ENCODE peak calls at places on chromosomes 12 and 14, in nine cellular contexts. F is sigmoid colon, V is ovary, P is stomach, Z is thyroid gland, M is tibial nerve, A is prostate gland, Q is A549, J is gastrocnemius medialis. O is an unnamed sample.
A peak's percentile ranks its signal among the peaks of the same experiment; 100 is the strongest.

GRCh38 chr12:132433641-132434395 is 56.1 kb upstream of the FBRSL1 start:
- DNase-seq in V (no peak), Q (no peak), F (no peak), J (no peak), M (no peak), P (peak; percentile 66), Z (no peak), A (no peak), O (peak; percentile 60)

GRCh38 chr12:114408881-114409795 is 3.2 kb upstream of the TBX5 start:
- DNase-seq in P (no peak), V (no peak), J (no peak), A (no peak), Z (peak; percentile 29), F (no peak), Q (no peak), M (no peak), O (no peak)

GRCh38 chr14:103694572-103695026 is 20.7 kb downstream of the XRCC3 start:
- DNase-seq in Z (no peak), J (no peak), A (no peak), P (no peak), M (no peak), Q (no peak), F (no peak), V (no peak), O (no peak)

GRCh38 chr14:51929156-51929555 is 60.2 kb upstream of the RTRAF start:
- DNase-seq in A (no peak), V (no peak), Q (no peak), F (no peak), Z (no peak), M (no peak), J (no peak), P (no peak), O (no peak)

GRCh38 chr12:99670635-99671034 is 23.1 kb downstream of the GARIN6 start:
- DNase-seq in Z (no peak), J (no peak), F (no peak), A (no peak), V (no peak), P (no peak), M (no peak), Q (no peak), O (no peak)

GRCh38 chr12:5088586-5089264 is 45.0 kb downstream of the KCNA5 start:
- DNase-seq in M (no peak), Z (no peak), P (no peak), A (no peak), Q (peak; percentile 64), J (no peak), F (no peak), V (peak; percentile 23), O (no peak)

GRCh38 chr12:57591567-57592325 is 754 bp downstream of the PIP4K2C start:
- DNase-seq in J (no peak), A (no peak), V (no peak), P (peak; percentile 34), Q (no peak), M (no peak), Z (peak; percentile 41), F (no peak), O (peak; percentile 23)

GRCh38 chr14:105325303-105325702 is 10.8 kb downstream of the PACS2 start:
- DNase-seq in F (no peak), P (no peak), M (no peak), V (no peak), Q (no peak), J (no peak), Z (no peak), A (no peak), O (no peak)

GRCh38 chr12:92898755-92899154 is 30.3 kb downstream of the EEA1 start:
- DNase-seq in A (no peak), M (no peak), Q (peak; percentile 4), F (no peak), P (no peak), V (no peak), J (no peak), Z (no peak), O (no peak)

GRCh38 chr12:92905258-92905810 is 23.8 kb downstream of the EEA1 start:
- DNase-seq in Z (no peak), P (no peak), Q (no peak), F (no peak), M (no peak), V (no peak), J (no peak), A (no peak), O (no peak)

GRCh38 chr12:92897844-92898243 is 31.3 kb downstream of the EEA1 start:
- DNase-seq in A (no peak), M (no peak), V (no peak), Z (no peak), Q (no peak), P (no peak), F (no peak), J (no peak), O (no peak)

DNA sequence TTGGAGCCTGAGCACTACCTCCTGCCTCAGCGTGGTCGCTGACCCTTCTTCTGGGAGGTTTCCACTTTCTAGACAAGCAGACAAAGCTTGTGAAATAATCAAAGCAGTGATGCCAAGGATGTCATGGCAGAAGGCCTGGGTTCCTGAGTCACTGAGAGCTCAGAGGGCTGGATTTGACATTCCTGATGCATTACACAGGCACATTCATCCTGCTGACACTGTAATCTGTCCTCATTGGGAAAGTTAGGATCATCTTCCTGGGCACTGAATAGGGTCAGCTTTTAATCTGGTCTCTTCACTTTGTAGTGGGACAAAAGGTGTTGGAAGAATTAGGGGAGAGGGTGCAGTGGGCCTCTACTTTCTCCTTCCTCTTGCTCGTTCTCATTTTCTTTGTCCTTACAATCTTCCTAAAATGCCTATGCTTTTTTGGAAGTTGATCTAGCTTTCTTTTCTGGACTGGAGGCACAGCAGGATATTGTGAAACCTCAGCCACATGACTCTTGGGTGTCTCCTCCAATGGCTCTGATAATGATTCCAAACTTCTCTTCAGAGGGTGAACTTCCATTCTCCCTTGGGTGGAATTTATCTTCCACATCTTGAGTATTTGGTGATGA is 29.6 kb downstream of the EEA1 start:
- DNase-seq in A (peak; percentile 33), J (peak; percentile 88), F (peak; percentile 94), Q (peak; percentile 96), P (peak; percentile 34), Z (peak; percentile 54), V (peak; percentile 74), M (peak; percentile 63), O (peak; percentile 59)
- TF ChIP-seq POLR2A in A (no peak), J (no peak), F (no peak), Q (no peak), P (no peak), Z (no peak), V (no peak), M (no peak), O (no peak)

DNA sequence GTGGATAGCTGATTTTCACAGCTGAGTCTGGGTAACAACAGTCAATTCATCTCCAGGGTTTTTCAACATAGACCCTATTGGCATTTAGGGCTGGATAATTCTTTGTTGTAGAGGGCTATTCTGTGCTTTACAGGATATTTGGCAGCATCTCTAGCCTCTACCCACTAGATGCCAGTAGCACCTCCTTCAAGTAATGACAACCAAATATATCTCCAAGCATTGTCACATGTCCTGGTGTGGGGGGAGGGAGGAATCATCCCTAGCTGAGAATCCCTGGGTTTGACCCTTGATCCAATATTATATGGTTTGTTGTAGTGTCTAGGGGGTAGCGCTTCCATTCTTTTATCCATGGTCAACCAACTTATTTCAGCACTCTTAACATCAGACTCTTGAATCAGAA is 157.2 kb downstream of the ANO4 start:
- DNase-seq in V (no peak), P (no peak), Q (no peak), Z (no peak), F (no peak), A (no peak), M (no peak), J (no peak), O (no peak)
- TF ChIP-seq CTCF in V (no peak), P (no peak), Q (no peak), Z (no peak), F (no peak), A (no peak), M (no peak), J (no peak), O (no peak)

DNA sequence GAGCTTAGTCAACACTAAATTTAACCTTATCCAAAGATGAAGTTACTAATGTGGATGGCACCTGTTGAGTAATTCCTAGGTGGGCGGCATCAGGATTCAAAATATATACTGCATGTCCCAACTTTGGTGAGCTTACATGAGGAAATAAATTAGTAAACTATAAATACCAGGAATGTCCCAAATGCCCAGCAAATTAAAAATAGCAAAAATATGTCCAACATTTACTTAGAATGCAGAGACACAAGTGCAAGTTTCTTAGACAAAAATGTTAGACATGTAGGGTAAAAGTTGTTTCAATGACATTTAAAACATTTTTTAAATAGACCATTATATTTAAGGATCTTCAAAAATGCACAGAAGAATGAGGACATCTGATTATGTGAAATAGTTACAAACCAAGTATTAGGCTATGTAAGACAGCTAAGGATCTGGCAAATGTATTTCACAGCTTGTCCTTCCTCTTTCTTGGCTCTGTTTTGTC is 115.9 kb downstream of the NAV3 start:
- DNase-seq in Z (no peak), V (no peak), Q (no peak), A (no peak), J (no peak), P (no peak), F (no peak), M (no peak), O (no peak)
- H3K27ac ChIP-seq in Z (no peak overlapping the region), V (no peak overlapping the region), Q (peak overlapping the region; percentile 42), A (no peak overlapping the region), J (no peak overlapping the region), P (no peak overlapping the region), F (no peak overlapping the region), M (no peak overlapping the region), O (no peak overlapping the region)

GRCh38 chr14:50862171-50862570 is 9.7 kb upstream of the ABHD12B start:
- DNase-seq in Z (no peak), M (no peak), A (no peak), J (no peak), F (no peak), P (no peak), Q (no peak), V (no peak), O (no peak)

GRCh38 chr14:50860478-50861086 is 11.3 kb upstream of the ABHD12B start:
- DNase-seq in A (peak; percentile 66), Z (peak; percentile 76), M (peak; percentile 83), Q (peak; percentile 78), F (peak; percentile 87), P (peak; percentile 85), J (peak; percentile 42), V (peak; percentile 82), O (peak; percentile 88)

GRCh38 chr14:50856660-50857059 is 15.2 kb upstream of the ABHD12B start:
- DNase-seq in V (no peak), Z (no peak), J (no peak), Q (no peak), F (no peak), M (no peak), P (no peak), A (no peak), O (no peak)

GRCh38 chr14:50855558-50855957 is 16.3 kb upstream of the ABHD12B start:
- DNase-seq in V (no peak), A (no peak), M (no peak), F (no peak), Q (peak; percentile 25), J (no peak), P (no peak), Z (no peak), O (no peak)

DNA sequence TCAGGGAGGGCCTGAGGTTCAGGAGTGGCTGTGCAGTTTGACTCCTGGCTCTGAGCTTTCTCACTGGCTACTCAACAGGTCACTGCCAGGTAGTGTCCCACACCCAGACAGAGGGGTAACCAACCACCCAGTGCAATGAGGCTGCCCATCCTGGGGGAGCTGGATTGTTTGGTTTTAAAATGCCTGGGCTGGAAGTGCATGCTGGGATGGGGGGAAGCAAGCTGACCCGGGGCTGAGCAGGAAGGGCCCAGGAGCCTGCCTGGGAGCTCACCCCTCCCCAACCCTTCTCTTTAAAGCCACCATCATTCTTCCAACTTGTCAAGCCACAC is 12.6 kb upstream of the ABHD12B start:
- DNase-seq in J (no peak), V (no peak), P (no peak), M (no peak), Q (no peak), A (no peak), F (no peak), Z (no peak), O (no peak)
- TF ChIP-seq POLR2A in J (no peak), V (no peak), P (no peak), M (no peak), Q (no peak), A (no peak), F (no peak), Z (no peak), O (no peak)

O was measured in transverse colon.